ENCODE peak calls at places on chromosomes 3 and 15, in seven cellular contexts. F is psoas muscle, P is A549, U is fibroblast of pulmonary artery, Q is choroid plexus epithelial cell, K is GM12878, N is mammary epithelial cell. O is an unnamed sample.

GRCh38 chr3:21920431-21920830 is 169.4 kb upstream of the ZNF385D start:
- DNase-seq in F (no peak), P (no peak), U (peak), Q (peak), K (no peak), N (peak), O (no peak)

GRCh38 chr3:168803536-168803935 is 707.8 kb upstream of the GOLIM4 start:
- DNase-seq in F (no peak), P (no peak), U (peak), Q (peak), K (no peak), N (no peak), O (no peak)

GRCh38 chr15:74906193-74906449 is 530 bp downstream of the FAM219B start:
- DNase-seq in F (peak), P (no peak), U (peak), Q (no peak), K (no peak), N (no peak), O (peak)

GRCh38 chr3:184345678-184346144 is 8.3 kb downstream of the FAM131A start:
- DNase-seq in F (peak), P (peak), U (peak), Q (peak), K (no peak), N (peak), O (peak)

GRCh38 chr15:85646538-85647091 is 148.1 kb downstream of the KLHL25 start:
- DNase-seq in F (no peak), P (no peak), U (no peak), Q (peak), K (no peak), N (peak), O (peak)

GRCh38 chr3:99895106-99895705 is 77.5 kb downstream of the CMSS1 start:
- DNase-seq in F (no peak), P (no peak), U (no peak), Q (no peak), K (no peak), N (no peak), O (no peak)

GRCh38 chr3:12884104-12884742 is 42.9 kb upstream of the RPL32 start:
- DNase-seq in F (peak), P (no peak), U (no peak), Q (no peak), K (no peak), N (no peak), O (no peak)

GRCh38 chr15:91203619-91204018 is 103.6 kb downstream of the SV2B start:
- DNase-seq in F (no peak), P (no peak), U (no peak), Q (no peak), K (no peak), N (no peak), O (no peak)

GRCh38 chr15:67024322-67024997 is 40.9 kb upstream of the SMAD3 start:
- DNase-seq in F (peak), P (peak), U (peak), Q (peak), K (peak), N (peak), O (peak)

GRCh38 chr3:23183731-23184130 is 19.4 kb upstream of the UBE2E2 start:
- DNase-seq in F (no peak), P (peak), U (peak), Q (peak), K (no peak), N (peak), O (peak)

GRCh38 chr3:40620151-40620550 is 95.4 kb downstream of the ZNF621 start:
- DNase-seq in F (no peak), P (no peak), U (no peak), Q (no peak), K (no peak), N (peak), O (no peak)

GRCh38 chr15:31147456-31147855 is 45.9 kb upstream of the TRPM1 start:
- DNase-seq in F (no peak), P (no peak), U (no peak), Q (no peak), K (no peak), N (no peak), O (no peak)

GRCh38 chr15:38652998-38653397 is 88.4 kb upstream of the RASGRP1 start:
- DNase-seq in F (no peak), P (no peak), U (no peak), Q (no peak), K (no peak), N (no peak), O (peak)

GRCh38 chr3:58685641-58686040 is 19.1 kb upstream of the FAM3D start:
- DNase-seq in F (no peak), P (no peak), U (no peak), Q (no peak), K (no peak), N (no peak), O (no peak)

GRCh38 chr3:42675909-42676308 is 9.4 kb upstream of the KLHL40 start:
- DNase-seq in F (no peak), P (no peak), U (no peak), Q (no peak), K (no peak), N (no peak), O (no peak)

GRCh38 chr3:15903776-15904720 is 106.3 kb upstream of the ANKRD28 start:
- DNase-seq in F (peak), P (no peak), U (no peak), Q (no peak), K (no peak), N (peak), O (no peak)

GRCh38 chr3:72664171-72664570 is 184.1 kb downstream of the SHQ1 start:
- DNase-seq in F (no peak), P (no peak), U (no peak), Q (no peak), K (no peak), N (no peak), O (no peak)

GRCh38 chr15:99729920-99730319 is 3.3 kb downstream of the LYSMD4 start:
- DNase-seq in F (no peak), P (peak), U (peak), Q (peak), K (no peak), N (peak), O (peak)

GRCh38 chr3:59803269-59803668 is 753.4 kb upstream of the CFAP20DC start:
- DNase-seq in F (no peak), P (no peak), U (no peak), Q (no peak), K (no peak), N (no peak), O (no peak)

GRCh38 chr3:44762170-44762677 is 630 bp downstream of the KIF15 start:
- DNase-seq in F (no peak), P (no peak), U (peak), Q (peak), K (no peak), N (peak), O (peak)

GRCh38 chr3:120642368-120642948 is 39.6 kb downstream of the HGD start:
- DNase-seq in F (no peak), P (peak), U (peak), Q (peak), K (no peak), N (no peak), O (no peak)

GRCh38 chr15:80210612-80211554 is 41.1 kb downstream of the CTXND1 start:
- DNase-seq in F (no peak), P (no peak), U (no peak), Q (no peak), K (no peak), N (no peak), O (peak)

GRCh38 chr3:54965746-54966145 is 37.9 kb upstream of the LRTM1 start:
- DNase-seq in F (no peak), P (no peak), U (peak), Q (peak), K (no peak), N (no peak), O (no peak)

GRCh38 chr15:30953731-30954378 is 37.6 kb downstream of the MTMR10 start:
- DNase-seq in F (peak), P (peak), U (peak), Q (peak), K (no peak), N (peak), O (peak)

GRCh38 chr3:125129512-125129962 is 73.7 kb upstream of the HEG1 start:
- DNase-seq in F (peak), P (peak), U (peak), Q (peak), K (no peak), N (peak), O (no peak)

GRCh38 chr3:146152841-146153240 is 8.1 kb downstream of the PLOD2 start:
- DNase-seq in F (no peak), P (no peak), U (no peak), Q (no peak), K (no peak), N (peak), O (no peak)

GRCh38 chr15:101325263-101326025 is 30.4 kb upstream of the SNRPA1 start:
- DNase-seq in F (no peak), P (no peak), U (no peak), Q (no peak), K (no peak), N (no peak), O (no peak)

GRCh38 chr15:29369261-29369660 is 99.6 kb upstream of the NSMCE3 start:
- DNase-seq in F (no peak), P (no peak), U (no peak), Q (no peak), K (no peak), N (no peak), O (no peak)

GRCh38 chr15:56616551-56616950 is 116.8 kb downstream of the ZNF280D start:
- DNase-seq in F (no peak), P (no peak), U (no peak), Q (no peak), K (no peak), N (no peak), O (no peak)

GRCh38 chr15:52558196-52558595 is 10.6 kb downstream of the ARPP19 start:
- DNase-seq in F (no peak), P (peak), U (peak), Q (peak), K (peak), N (peak), O (peak)

GRCh38 chr15:58293622-58294550 is 137.9 kb upstream of the LIPC start:
- DNase-seq in F (no peak), P (no peak), U (no peak), Q (no peak), K (no peak), N (no peak), O (no peak)

GRCh38 chr3:195897081-195897852 is 11.1 kb downstream of the TNK2 start:
- DNase-seq in F (peak), P (peak), U (peak), Q (peak), K (no peak), N (peak), O (no peak)
- H3K4me3 ChIP-seq in F (peak), P (no peak), U (no peak), Q (no peak), K (no peak), N (no peak), O (no peak)

GRCh38 chr3:171874879-171875278 is 31.7 kb downstream of the TMEM212 start:
- DNase-seq in F (no peak), P (peak), U (peak), Q (peak), K (no peak), N (no peak), O (no peak)

GRCh38 chr3:171876651-171877272 is 33.6 kb downstream of the TMEM212 start:
- DNase-seq in F (no peak), P (peak), U (peak), Q (peak), K (no peak), N (peak), O (peak)

GRCh38 chr3:171873561-171873960 is 30.4 kb downstream of the TMEM212 start:
- DNase-seq in F (no peak), P (peak), U (peak), Q (peak), K (no peak), N (no peak), O (no peak)

GRCh38 chr3:171874251-171874679 is 31.1 kb downstream of the TMEM212 start:
- DNase-seq in F (no peak), P (peak), U (peak), Q (peak), K (no peak), N (peak), O (no peak)

GRCh38 chr3:171875923-171876412 is 32.8 kb downstream of the TMEM212 start:
- DNase-seq in F (no peak), P (peak), U (peak), Q (peak), K (no peak), N (peak), O (no peak)
- TF ChIP-seq CTCF in F (no peak), P (no peak), U (no peak), Q (no peak), K (no peak), N (no peak), O (no peak)

GRCh38 chr3:64215084-64215483 is 10.2 kb downstream of the PRICKLE2 start:
- DNase-seq in F (no peak), P (no peak), U (no peak), Q (no peak), K (no peak), N (no peak), O (no peak)
- H3K4me3 ChIP-seq in F (peak), P (no peak), U (peak), Q (peak), K (no peak), N (peak), O (no peak)

GRCh38 chr3:129628169-129628522 is 21.7 kb upstream of the PLXND1 start:
- DNase-seq in F (no peak), P (no peak), U (no peak), Q (no peak), K (no peak), N (no peak), O (no peak)
- TF ChIP-seq CTCF in F (no peak), P (peak), U (no peak), Q (no peak), K (no peak), N (no peak), O (no peak)

DNA sequence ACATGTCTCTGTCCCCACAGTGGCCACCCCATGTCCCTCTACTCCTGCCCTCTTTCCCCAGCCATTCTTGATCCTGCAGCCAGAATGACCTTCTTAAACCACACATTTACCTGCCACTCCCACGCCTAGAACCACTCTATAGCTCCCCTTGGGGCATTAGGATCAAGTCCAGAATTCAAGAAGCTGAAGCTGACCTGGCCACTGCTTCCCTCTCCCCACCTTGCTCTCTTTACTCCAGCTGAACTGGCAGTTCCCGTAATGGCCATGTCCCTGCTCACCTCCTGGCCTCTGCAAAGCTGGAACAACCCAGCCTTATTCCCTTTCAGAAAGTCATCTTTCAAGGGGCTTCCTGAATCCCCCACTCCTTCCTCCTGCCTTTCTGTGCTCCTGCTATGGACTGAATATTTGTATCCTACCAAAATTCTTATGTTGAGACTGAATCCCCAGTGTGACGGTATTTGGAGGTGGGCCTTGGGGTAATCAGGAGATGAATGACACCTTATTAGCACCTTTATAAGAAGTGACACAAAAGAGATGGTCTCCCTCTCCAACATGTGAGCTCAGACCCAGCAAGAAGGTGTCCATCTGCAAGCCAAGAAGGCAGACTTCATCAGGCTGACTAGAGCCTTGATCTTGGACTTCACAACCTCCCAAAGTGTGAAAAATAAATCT is 3.8 kb downstream of the CSRNP1 start:
- DNase-seq in F (no peak), P (no peak), U (no peak), Q (no peak), K (no peak), N (no peak), O (no peak)
- H3K4me3 ChIP-seq in F (peak), P (peak), U (no peak), Q (no peak), K (peak), N (no peak), O (peak)

DNA sequence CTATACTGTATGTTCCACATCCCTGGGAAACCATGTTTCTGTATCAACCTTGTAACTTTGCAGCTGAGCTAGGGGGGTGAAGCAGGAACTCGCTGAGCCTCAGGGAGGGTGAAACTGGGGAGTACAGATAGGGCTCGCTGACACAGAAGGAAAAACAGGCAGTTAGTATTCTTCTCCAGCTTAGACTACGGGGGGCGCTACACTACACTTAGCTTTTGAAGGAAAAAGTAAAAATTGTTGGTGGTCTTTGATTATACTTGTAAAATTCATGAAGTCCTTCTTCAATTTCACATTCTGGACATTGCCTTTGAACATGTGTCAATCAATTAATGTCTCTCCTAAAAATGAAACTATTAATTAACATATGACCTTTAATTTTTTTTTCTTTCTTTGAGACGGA is 73.5 kb upstream of the RGMA start:
- DNase-seq in F (no peak), P (no peak), U (no peak), Q (no peak), K (no peak), N (no peak), O (no peak)
- TF ChIP-seq CTCF in F (no peak), P (no peak), U (no peak), Q (no peak), K (no peak), N (no peak), O (no peak)

DNA sequence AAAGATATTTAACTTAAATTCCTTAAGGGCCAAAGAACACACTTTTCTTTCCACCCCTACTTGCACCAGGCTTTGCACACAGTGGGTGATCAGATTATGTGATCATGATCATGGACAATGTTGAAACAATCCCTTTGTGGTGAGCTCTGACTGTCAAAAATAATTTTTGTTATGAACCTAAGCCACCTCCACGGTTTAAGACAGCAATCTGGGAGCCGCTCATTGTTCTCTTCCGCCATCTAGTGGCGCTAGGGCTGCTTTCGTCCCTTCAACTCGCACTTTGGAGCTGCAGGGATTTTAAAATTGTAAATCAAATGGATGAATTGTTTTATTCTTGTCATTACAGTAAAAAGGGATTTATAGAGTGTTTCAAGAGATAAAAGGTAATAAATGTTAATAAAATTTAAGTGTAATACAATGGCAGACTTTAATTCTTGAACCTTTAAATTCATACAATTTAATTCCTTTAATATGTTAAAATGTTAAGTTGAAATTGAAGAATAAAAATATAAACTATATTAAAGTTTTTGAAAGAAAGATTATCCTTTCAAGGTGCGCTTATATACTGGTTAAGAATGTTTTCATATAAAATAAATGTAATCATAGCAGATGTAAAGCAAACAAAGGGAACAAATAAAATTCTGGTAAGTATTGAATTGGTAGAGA is 45.3 kb upstream of the ARL6 start:
- DNase-seq in F (peak), P (peak), U (peak), Q (peak), K (peak), N (peak), O (peak)
- H3K4me3 ChIP-seq in F (no peak), P (no peak), U (peak), Q (peak), K (no peak), N (peak), O (no peak)

GRCh38 chr15:44261007-44261706 is 27.4 kb upstream of the GOLM2 start:
- DNase-seq in F (no peak), P (peak), U (no peak), Q (no peak), K (no peak), N (peak), O (no peak)

GRCh38 chr15:44264148-44264547 is 24.4 kb upstream of the GOLM2 start:
- DNase-seq in F (no peak), P (no peak), U (no peak), Q (no peak), K (no peak), N (no peak), O (no peak)

GRCh38 chr15:44265757-44266156 is 22.8 kb upstream of the GOLM2 start:
- DNase-seq in F (no peak), P (no peak), U (no peak), Q (peak), K (no peak), N (no peak), O (no peak)
- TF ChIP-seq CTCF in F (no peak), P (no peak), U (no peak), Q (peak), K (peak), N (no peak), O (no peak)

DNA sequence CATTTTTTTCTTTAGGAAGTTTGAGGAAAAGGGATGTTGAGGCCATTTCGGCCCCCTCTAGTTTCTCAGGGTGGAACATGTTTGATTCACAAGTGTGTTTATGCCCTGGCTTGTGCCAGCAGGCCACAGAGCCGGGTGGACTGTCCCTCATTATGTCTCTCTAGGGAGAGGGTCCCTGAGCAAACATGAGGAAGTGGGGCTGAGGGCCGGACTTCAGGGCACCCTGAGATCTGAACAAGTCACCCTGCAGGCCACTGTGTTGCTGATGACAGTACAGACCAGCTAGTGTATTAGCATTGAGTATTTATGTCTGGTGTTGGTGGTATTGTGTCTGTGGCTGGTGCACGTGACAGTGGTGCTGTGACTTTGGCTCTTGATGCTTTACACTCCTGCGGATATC is 35.0 kb downstream of the RNU5B-1 start:
- DNase-seq in F (no peak), P (no peak), U (no peak), Q (no peak), K (no peak), N (no peak), O (no peak)
- H3K4me3 ChIP-seq in F (no peak), P (no peak), U (no peak), Q (no peak), K (no peak), N (no peak), O (no peak)

O was measured in GM12865.